ENCODE peak calls at places on chromosomes 11 and 22, in nine cellular contexts. One of them, this sample, is unnamed.

GRCh38 chr22:21446128-21446826 is 20.9 kb upstream of the TMEM191C start:
- DNase-seq in endothelial cell: peak; percentile 3
- DNase-seq in amniotic stem cell: no peak
- DNase-seq in left cardiac atrium: peak; percentile 17
- DNase-seq in stimulated activated CD4-positive, alpha-beta T cell treated with anti-CD3 and anti-CD28 coated beads, Interleukin-15, amount 100 ng/mL, for 1 hour: no peak
- DNase-seq in RCC 7860: no peak
- DNase-seq in activated CD4-positive, alpha-beta T cell treated with anti-CD3 and anti-CD28 coated beads, Interleukin-2, amount 50 U/mL, for 24 hours: no peak
- DNase-seq in AML-193: no peak
- DNase-seq in Panc1: no peak
- DNase-seq in this sample: no peak

GRCh38 chr11:32162906-32163305 is 72.0 kb downstream of the RCN1 start:
- DNase-seq in endothelial cell: no peak
- DNase-seq in amniotic stem cell: no peak
- DNase-seq in left cardiac atrium: no peak
- DNase-seq in stimulated activated CD4-positive, alpha-beta T cell treated with anti-CD3 and anti-CD28 coated beads, Interleukin-15, amount 100 ng/mL, for 1 hour: no peak
- DNase-seq in RCC 7860: no peak
- DNase-seq in activated CD4-positive, alpha-beta T cell treated with anti-CD3 and anti-CD28 coated beads, Interleukin-2, amount 50 U/mL, for 24 hours: no peak
- DNase-seq in AML-193: no peak
- DNase-seq in Panc1: no peak
- DNase-seq in this sample: no peak

GRCh38 chr11:95443386-95443785 is 212.4 kb upstream of the SESN3 start:
- DNase-seq in endothelial cell: no peak
- DNase-seq in amniotic stem cell: no peak
- DNase-seq in left cardiac atrium: no peak
- DNase-seq in stimulated activated CD4-positive, alpha-beta T cell treated with anti-CD3 and anti-CD28 coated beads, Interleukin-15, amount 100 ng/mL, for 1 hour: no peak
- DNase-seq in RCC 7860: no peak
- DNase-seq in activated CD4-positive, alpha-beta T cell treated with anti-CD3 and anti-CD28 coated beads, Interleukin-2, amount 50 U/mL, for 24 hours: no peak
- DNase-seq in AML-193: no peak
- DNase-seq in Panc1: no peak
- DNase-seq in this sample: no peak

GRCh38 chr11:96072592-96072991 is 148.7 kb upstream of the MTMR2 start:
- DNase-seq in endothelial cell: no peak
- DNase-seq in amniotic stem cell: no peak
- DNase-seq in left cardiac atrium: peak; percentile 64
- DNase-seq in stimulated activated CD4-positive, alpha-beta T cell treated with anti-CD3 and anti-CD28 coated beads, Interleukin-15, amount 100 ng/mL, for 1 hour: no peak
- DNase-seq in RCC 7860: no peak
- DNase-seq in activated CD4-positive, alpha-beta T cell treated with anti-CD3 and anti-CD28 coated beads, Interleukin-2, amount 50 U/mL, for 24 hours: no peak
- DNase-seq in AML-193: no peak
- DNase-seq in Panc1: no peak
- DNase-seq in this sample: no peak

GRCh38 chr22:46421272-46421671 is 85.8 kb downstream of the TRMU start:
- DNase-seq in endothelial cell: no peak
- DNase-seq in amniotic stem cell: no peak
- DNase-seq in left cardiac atrium: no peak
- DNase-seq in stimulated activated CD4-positive, alpha-beta T cell treated with anti-CD3 and anti-CD28 coated beads, Interleukin-15, amount 100 ng/mL, for 1 hour: peak; percentile 15
- DNase-seq in RCC 7860: peak; percentile 5
- DNase-seq in activated CD4-positive, alpha-beta T cell treated with anti-CD3 and anti-CD28 coated beads, Interleukin-2, amount 50 U/mL, for 24 hours: no peak
- DNase-seq in AML-193: no peak
- DNase-seq in Panc1: no peak
- DNase-seq in this sample: no peak

GRCh38 chr11:36059660-36060059 is 115.8 kb downstream of the LDLRAD3 start:
- DNase-seq in endothelial cell: no peak
- DNase-seq in amniotic stem cell: no peak
- DNase-seq in left cardiac atrium: no peak
- DNase-seq in stimulated activated CD4-positive, alpha-beta T cell treated with anti-CD3 and anti-CD28 coated beads, Interleukin-15, amount 100 ng/mL, for 1 hour: no peak
- DNase-seq in RCC 7860: no peak
- DNase-seq in activated CD4-positive, alpha-beta T cell treated with anti-CD3 and anti-CD28 coated beads, Interleukin-2, amount 50 U/mL, for 24 hours: no peak
- DNase-seq in AML-193: no peak
- DNase-seq in Panc1: no peak
- DNase-seq in this sample: no peak

GRCh38 chr11:130765951-130766649 is 150.2 kb downstream of the SNX19 start:
- DNase-seq in endothelial cell: no peak
- DNase-seq in amniotic stem cell: no peak
- DNase-seq in left cardiac atrium: no peak
- DNase-seq in stimulated activated CD4-positive, alpha-beta T cell treated with anti-CD3 and anti-CD28 coated beads, Interleukin-15, amount 100 ng/mL, for 1 hour: no peak
- DNase-seq in RCC 7860: no peak
- DNase-seq in activated CD4-positive, alpha-beta T cell treated with anti-CD3 and anti-CD28 coated beads, Interleukin-2, amount 50 U/mL, for 24 hours: no peak
- DNase-seq in AML-193: no peak
- DNase-seq in Panc1: no peak
- DNase-seq in this sample: no peak

GRCh38 chr11:103222801-103223200 is 113.6 kb downstream of the DYNC2H1 start:
- DNase-seq in endothelial cell: no peak
- DNase-seq in amniotic stem cell: no peak
- DNase-seq in left cardiac atrium: no peak
- DNase-seq in stimulated activated CD4-positive, alpha-beta T cell treated with anti-CD3 and anti-CD28 coated beads, Interleukin-15, amount 100 ng/mL, for 1 hour: no peak
- DNase-seq in RCC 7860: no peak
- DNase-seq in activated CD4-positive, alpha-beta T cell treated with anti-CD3 and anti-CD28 coated beads, Interleukin-2, amount 50 U/mL, for 24 hours: no peak
- DNase-seq in AML-193: no peak
- DNase-seq in Panc1: no peak
- DNase-seq in this sample: no peak

GRCh38 chr11:133955091-133955846 is 1.5 kb downstream of the IGSF9B start:
- DNase-seq in endothelial cell: no peak
- DNase-seq in amniotic stem cell: no peak
- DNase-seq in left cardiac atrium: peak; percentile 79
- DNase-seq in stimulated activated CD4-positive, alpha-beta T cell treated with anti-CD3 and anti-CD28 coated beads, Interleukin-15, amount 100 ng/mL, for 1 hour: no peak
- DNase-seq in RCC 7860: no peak
- DNase-seq in activated CD4-positive, alpha-beta T cell treated with anti-CD3 and anti-CD28 coated beads, Interleukin-2, amount 50 U/mL, for 24 hours: peak; percentile 9
- DNase-seq in AML-193: no peak
- DNase-seq in Panc1: no peak
- DNase-seq in this sample: no peak

GRCh38 chr11:125869526-125869925 is 17.9 kb upstream of the HYLS1 start:
- DNase-seq in endothelial cell: no peak
- DNase-seq in amniotic stem cell: no peak
- DNase-seq in left cardiac atrium: no peak
- DNase-seq in stimulated activated CD4-positive, alpha-beta T cell treated with anti-CD3 and anti-CD28 coated beads, Interleukin-15, amount 100 ng/mL, for 1 hour: no peak
- DNase-seq in RCC 7860: no peak
- DNase-seq in activated CD4-positive, alpha-beta T cell treated with anti-CD3 and anti-CD28 coated beads, Interleukin-2, amount 50 U/mL, for 24 hours: no peak
- DNase-seq in AML-193: no peak
- DNase-seq in Panc1: no peak
- DNase-seq in this sample: no peak

GRCh38 chr11:120854988-120855387 is 168.9 kb upstream of the TBCEL start:
- DNase-seq in endothelial cell: no peak
- DNase-seq in amniotic stem cell: no peak
- DNase-seq in left cardiac atrium: no peak
- DNase-seq in stimulated activated CD4-positive, alpha-beta T cell treated with anti-CD3 and anti-CD28 coated beads, Interleukin-15, amount 100 ng/mL, for 1 hour: no peak
- DNase-seq in RCC 7860: no peak
- DNase-seq in activated CD4-positive, alpha-beta T cell treated with anti-CD3 and anti-CD28 coated beads, Interleukin-2, amount 50 U/mL, for 24 hours: no peak
- DNase-seq in AML-193: no peak
- DNase-seq in Panc1: no peak
- DNase-seq in this sample: no peak

GRCh38 chr11:61125310-61125684 is 23.0 kb downstream of the CD5 start:
- DNase-seq in endothelial cell: no peak
- DNase-seq in amniotic stem cell: no peak
- DNase-seq in left cardiac atrium: no peak
- DNase-seq in stimulated activated CD4-positive, alpha-beta T cell treated with anti-CD3 and anti-CD28 coated beads, Interleukin-15, amount 100 ng/mL, for 1 hour: no peak
- DNase-seq in RCC 7860: no peak
- DNase-seq in activated CD4-positive, alpha-beta T cell treated with anti-CD3 and anti-CD28 coated beads, Interleukin-2, amount 50 U/mL, for 24 hours: no peak
- DNase-seq in AML-193: no peak
- DNase-seq in Panc1: no peak
- DNase-seq in this sample: no peak